ENCODE peak calls at places on chromosome 9, in seven cellular contexts. One of them, this sample, is unnamed.

GRCh38 chr9:127438394-127438793 is 12.8 kb downstream of the RPL12 start:
- DNase-seq in A549: no peak
- DNase-seq in H1: no peak
- DNase-seq in HepG2: no peak
- DNase-seq in GM12878: no peak
- DNase-seq in K562: no peak
- DNase-seq in IMR-90: no peak
- DNase-seq in this sample: no peak

GRCh38 chr9:1978941-1979340 is 36.2 kb upstream of the SMARCA2 start:
- DNase-seq in A549: no peak
- DNase-seq in IMR-90: peak
- DNase-seq in H1: no peak
- DNase-seq in GM12878: no peak
- DNase-seq in K562: no peak
- DNase-seq in HepG2: peak
- DNase-seq in this sample: no peak

GRCh38 chr9:95074632-95075269 is 242.8 kb downstream of the FANCC start:
- DNase-seq in GM12878: no peak
- DNase-seq in IMR-90: no peak
- DNase-seq in HepG2: no peak
- DNase-seq in K562: no peak
- DNase-seq in A549: no peak
- DNase-seq in H1: no peak
- DNase-seq in this sample: no peak

GRCh38 chr9:126348911-126349550 is 22.4 kb downstream of the MVB12B start:
- DNase-seq in K562: no peak
- DNase-seq in H1: no peak
- DNase-seq in IMR-90: no peak
- DNase-seq in A549: no peak
- DNase-seq in HepG2: no peak
- DNase-seq in GM12878: no peak
- DNase-seq in this sample: no peak

GRCh38 chr9:99573052-99573451 is 248.6 kb upstream of the NR4A3 start:
- DNase-seq in A549: no peak
- DNase-seq in IMR-90: no peak
- DNase-seq in H1: no peak
- DNase-seq in K562: no peak
- DNase-seq in HepG2: no peak
- DNase-seq in GM12878: no peak
- DNase-seq in this sample: no peak

GRCh38 chr9:94802795-94803194 is 76.3 kb downstream of the AOPEP start:
- DNase-seq in IMR-90: peak
- DNase-seq in GM12878: peak
- DNase-seq in H1: no peak
- DNase-seq in K562: no peak
- DNase-seq in HepG2: no peak
- DNase-seq in A549: no peak
- DNase-seq in this sample: no peak

GRCh38 chr9:98575379-98576346 is 133.1 kb downstream of the GABBR2 start:
- DNase-seq in HepG2: no peak
- DNase-seq in IMR-90: peak
- DNase-seq in K562: peak
- DNase-seq in A549: peak
- DNase-seq in GM12878: peak
- DNase-seq in H1: no peak
- DNase-seq in this sample: no peak

GRCh38 chr9:94937214-94937903 is 210.9 kb downstream of the AOPEP start:
- DNase-seq in K562: peak
- DNase-seq in HepG2: no peak
- DNase-seq in GM12878: no peak
- DNase-seq in A549: peak
- DNase-seq in H1: no peak
- DNase-seq in IMR-90: peak
- DNase-seq in this sample: no peak

GRCh38 chr9:71761938-71762353 is 6.4 kb downstream of the CEMIP2 start:
- DNase-seq in H1: no peak
- DNase-seq in IMR-90: no peak
- DNase-seq in GM12878: no peak
- DNase-seq in A549: no peak
- DNase-seq in HepG2: no peak
- DNase-seq in K562: no peak
- DNase-seq in this sample: no peak

GRCh38 chr9:108049026-108049591 is 559.5 kb upstream of the KLF4 start:
- DNase-seq in H1: no peak
- DNase-seq in A549: peak
- DNase-seq in IMR-90: peak
- DNase-seq in HepG2: no peak
- DNase-seq in K562: peak
- DNase-seq in GM12878: no peak
- DNase-seq in this sample: peak

GRCh38 chr9:132412089-132412488 is 2.1 kb downstream of the CFAP77 start:
- DNase-seq in H1: no peak
- DNase-seq in IMR-90: no peak
- DNase-seq in GM12878: no peak
- DNase-seq in K562: peak
- DNase-seq in A549: peak
- DNase-seq in HepG2: peak
- DNase-seq in this sample: peak

GRCh38 chr9:37407468-37407867 is 15.0 kb upstream of the GRHPR start:
- DNase-seq in A549: peak
- DNase-seq in GM12878: no peak
- DNase-seq in K562: no peak
- DNase-seq in IMR-90: no peak
- DNase-seq in HepG2: peak
- DNase-seq in H1: no peak
- DNase-seq in this sample: no peak

GRCh38 chr9:88388886-88389617 is 808 bp downstream of the SPIN1 start:
- DNase-seq in A549: peak
- DNase-seq in K562: peak
- DNase-seq in HepG2: peak
- DNase-seq in H1: no peak
- DNase-seq in IMR-90: peak
- DNase-seq in GM12878: no peak
- DNase-seq in this sample: peak

GRCh38 chr9:125409217-125409636 is 147.6 kb downstream of the GAPVD1 start:
- DNase-seq in IMR-90: no peak
- DNase-seq in GM12878: no peak
- DNase-seq in K562: no peak
- DNase-seq in A549: peak
- DNase-seq in HepG2: no peak
- DNase-seq in H1: no peak
- DNase-seq in this sample: peak

GRCh38 chr9:136352682-136353081 is 10.9 kb downstream of the DNLZ start:
- DNase-seq in IMR-90: no peak
- DNase-seq in H1: no peak
- DNase-seq in K562: peak
- DNase-seq in GM12878: no peak
- DNase-seq in A549: no peak
- DNase-seq in HepG2: no peak
- DNase-seq in this sample: no peak

GRCh38 chr9:127122176-127123151 is at the start of gene ANGPTL2:
- DNase-seq in K562: peak
- DNase-seq in GM12878: no peak
- DNase-seq in IMR-90: peak
- DNase-seq in HepG2: peak
- DNase-seq in H1: peak
- DNase-seq in A549: no peak
- DNase-seq in this sample: no peak

GRCh38 chr9:130692365-130692764 is 1.2 kb upstream of the EXOSC2 start:
- DNase-seq in HepG2: no peak
- DNase-seq in H1: peak
- DNase-seq in GM12878: no peak
- DNase-seq in K562: no peak
- DNase-seq in A549: peak
- DNase-seq in IMR-90: no peak
- DNase-seq in this sample: no peak

GRCh38 chr9:1869843-1870242 is 145.3 kb upstream of the SMARCA2 start:
- DNase-seq in IMR-90: no peak
- DNase-seq in K562: peak
- DNase-seq in H1: peak
- DNase-seq in HepG2: peak
- DNase-seq in A549: peak
- DNase-seq in GM12878: no peak
- DNase-seq in this sample: peak

GRCh38 chr9:75265525-75265972 is 177.2 kb downstream of the OSTF1 start:
- DNase-seq in K562: peak
- DNase-seq in HepG2: peak
- DNase-seq in GM12878: no peak
- DNase-seq in IMR-90: peak
- DNase-seq in H1: peak
- DNase-seq in A549: peak
- DNase-seq in this sample: peak

GRCh38 chr9:83574482-83574881 is 36.3 kb upstream of the FRMD3 start:
- DNase-seq in GM12878: no peak
- DNase-seq in K562: no peak
- DNase-seq in H1: no peak
- DNase-seq in IMR-90: no peak
- DNase-seq in A549: no peak
- DNase-seq in HepG2: no peak
- DNase-seq in this sample: no peak

GRCh38 chr9:73180373-73180772 is 28.7 kb downstream of the ANXA1 start:
- DNase-seq in IMR-90: peak
- DNase-seq in H1: no peak
- DNase-seq in GM12878: no peak
- DNase-seq in A549: no peak
- DNase-seq in K562: no peak
- DNase-seq in HepG2: no peak
- DNase-seq in this sample: no peak
- TF ChIP-seq CEBPB in IMR-90: no peak
- TF ChIP-seq CEBPB in H1: no peak
- TF ChIP-seq CEBPB in GM12878: no peak
- TF ChIP-seq CEBPB in A549: no peak
- TF ChIP-seq CEBPB in K562: no peak
- TF ChIP-seq CEBPB in HepG2: no peak
- TF ChIP-seq CEBPB in this sample: no peak

GRCh38 chr9:76651114-76651697 is 113.0 kb upstream of the PCA3 start:
- DNase-seq in IMR-90: no peak
- DNase-seq in H1: no peak
- DNase-seq in A549: no peak
- DNase-seq in K562: no peak
- DNase-seq in HepG2: no peak
- DNase-seq in GM12878: no peak
- DNase-seq in this sample: no peak

GRCh38 chr9:76650692-76651091 is 113.5 kb upstream of the PCA3 start:
- DNase-seq in IMR-90: no peak
- DNase-seq in A549: no peak
- DNase-seq in GM12878: no peak
- DNase-seq in HepG2: no peak
- DNase-seq in H1: no peak
- DNase-seq in K562: no peak
- DNase-seq in this sample: no peak

GRCh38 chr9:76654575-76654974 is 109.7 kb upstream of the PCA3 start:
- DNase-seq in HepG2: no peak
- DNase-seq in GM12878: no peak
- DNase-seq in K562: no peak
- DNase-seq in H1: no peak
- DNase-seq in IMR-90: peak
- DNase-seq in A549: no peak
- DNase-seq in this sample: no peak

GRCh38 chr9:76654051-76654461 is 110.2 kb upstream of the PCA3 start:
- DNase-seq in GM12878: no peak
- DNase-seq in H1: no peak
- DNase-seq in A549: no peak
- DNase-seq in K562: no peak
- DNase-seq in HepG2: no peak
- DNase-seq in IMR-90: no peak
- DNase-seq in this sample: no peak

GRCh38 chr9:76652894-76653293 is 111.3 kb upstream of the PCA3 start:
- DNase-seq in H1: no peak
- DNase-seq in GM12878: no peak
- DNase-seq in A549: no peak
- DNase-seq in K562: no peak
- DNase-seq in IMR-90: peak
- DNase-seq in HepG2: no peak
- DNase-seq in this sample: no peak
- TF ChIP-seq CEBPB in H1: no peak
- TF ChIP-seq CEBPB in GM12878: no peak
- TF ChIP-seq CEBPB in A549: no peak
- TF ChIP-seq CEBPB in K562: no peak
- TF ChIP-seq CEBPB in IMR-90: no peak
- TF ChIP-seq CEBPB in HepG2: no peak
- TF ChIP-seq CEBPB in this sample: no peak

GRCh38 chr9:34646211-34647083 is at the start of gene GALT:
- DNase-seq in K562: peak
- DNase-seq in HepG2: peak
- DNase-seq in H1: no peak
- DNase-seq in GM12878: no peak
- DNase-seq in A549: peak
- DNase-seq in IMR-90: peak
- DNase-seq in this sample: peak
- TF ChIP-seq CEBPB in K562: no peak
- TF ChIP-seq CEBPB in HepG2: no peak
- TF ChIP-seq CEBPB in H1: no peak
- TF ChIP-seq CEBPB in GM12878: no peak
- TF ChIP-seq CEBPB in A549: no peak
- TF ChIP-seq CEBPB in IMR-90: no peak
- TF ChIP-seq CEBPB in this sample: no peak

DNA sequence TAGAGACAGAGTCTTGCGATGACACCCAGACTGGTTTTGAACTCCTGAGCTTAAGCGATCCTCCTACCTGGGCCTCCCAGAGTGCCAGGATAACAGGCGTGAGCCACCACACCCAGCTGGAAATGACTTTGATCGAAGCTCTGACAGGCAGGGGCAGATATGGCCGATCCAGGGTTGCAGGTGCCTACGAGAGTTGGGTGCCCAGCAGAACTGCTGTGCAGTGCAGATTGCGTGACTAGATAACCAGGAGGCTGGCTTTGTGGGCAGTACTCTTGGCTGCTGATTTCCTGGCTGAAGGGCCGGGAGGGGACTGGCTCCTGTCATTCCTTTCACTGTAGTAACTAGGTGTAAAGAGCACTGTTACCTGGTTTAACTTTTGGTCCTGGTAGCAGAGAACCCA is 11.8 kb downstream of the TBC1D13 start:
- DNase-seq in GM12878: no peak
- DNase-seq in A549: no peak
- DNase-seq in H1: no peak
- DNase-seq in IMR-90: no peak
- DNase-seq in HepG2: no peak
- DNase-seq in K562: no peak
- DNase-seq in this sample: no peak
- TF ChIP-seq CEBPB in GM12878: no peak
- TF ChIP-seq CEBPB in A549: no peak
- TF ChIP-seq CEBPB in H1: no peak
- TF ChIP-seq CEBPB in IMR-90: no peak
- TF ChIP-seq CEBPB in HepG2: no peak
- TF ChIP-seq CEBPB in K562: no peak
- TF ChIP-seq CEBPB in this sample: no peak